ENCODE peak calls at places on chromosomes 12 and 14, in five cellular contexts. Z is GDM1, R is upper lobe of right lung, Q is amygdala, D is immature natural killer cell. N is an unnamed sample.

GRCh38 chr14:32043624-32044023 is 33.5 kb upstream of the ARHGAP5 start:
- DNase-seq in Z (no peak), D (no peak), Q (no peak), R (no peak), N (no peak)

GRCh38 chr12:121145221-121145620 is 12.5 kb downstream of the P2RX7 start:
- DNase-seq in Q (no peak), Z (no peak), R (no peak), D (no peak), N (peak)

GRCh38 chr14:91413547-91414474 is 3.8 kb downstream of the CCDC88C start:
- DNase-seq in R (peak), Z (no peak), D (no peak), Q (no peak), N (no peak)

GRCh38 chr14:64566651-64567122 is 16.9 kb downstream of the PPP1R36 start:
- DNase-seq in Q (no peak), Z (peak), R (no peak), D (no peak), N (no peak)

GRCh38 chr12:68374315-68374982 is 42.3 kb upstream of the MDM1 start:
- DNase-seq in D (no peak), Z (no peak), Q (no peak), R (no peak), N (no peak)

GRCh38 chr14:63650336-63650952 is 8.8 kb upstream of the WDR89 start:
- DNase-seq in Z (no peak), R (no peak), D (peak), Q (peak), N (no peak)

GRCh38 chr12:27013606-27014084 is 539 bp downstream of the TM7SF3 start:
- DNase-seq in D (no peak), Z (no peak), R (no peak), Q (no peak), N (peak)

GRCh38 chr14:56724013-56724412 is 86.3 kb downstream of the OTX2 start:
- DNase-seq in Z (no peak), Q (no peak), R (no peak), D (no peak), N (no peak)

GRCh38 chr12:110349096-110349495 is 54.4 kb downstream of the ANAPC7 start:
- DNase-seq in R (no peak), D (no peak), Z (no peak), Q (no peak), N (no peak)

GRCh38 chr12:5912011-5912410 is 33.0 kb downstream of the ANO2 start:
- DNase-seq in Z (no peak), R (no peak), D (no peak), Q (no peak), N (no peak)

GRCh38 chr12:52313461-52313860 is 7.7 kb downstream of the KRT83 start:
- DNase-seq in D (no peak), R (no peak), Z (no peak), Q (no peak), N (no peak)

GRCh38 chr14:22391908-22392307 is 197.1 kb downstream of the DAD1 start:
- DNase-seq in Z (peak), Q (peak), R (peak), D (peak), N (peak)

GRCh38 chr14:52844262-52845060 is 53.1 kb upstream of the GNPNAT1 start:
- DNase-seq in Q (no peak), Z (no peak), R (no peak), D (no peak), N (peak)

GRCh38 chr12:29320295-29321090 is 60.5 kb downstream of the ERGIC2 start:
- DNase-seq in Z (no peak), R (no peak), D (no peak), Q (no peak), N (peak)

GRCh38 chr14:91350813-91351507 is 66.7 kb downstream of the CCDC88C start:
- DNase-seq in D (peak), R (no peak), Q (no peak), Z (no peak), N (no peak)

GRCh38 chr14:66401447-66402095 is 84.6 kb upstream of the CCDC196 start:
- DNase-seq in Z (no peak), R (no peak), Q (no peak), D (no peak), N (peak)

GRCh38 chr12:115811066-115811465 is 466.4 kb downstream of the MED13L start:
- DNase-seq in D (no peak), Z (no peak), Q (no peak), R (no peak), N (no peak)

GRCh38 chr14:62847168-62847567 is 198.1 kb downstream of the KCNH5 start:
- DNase-seq in D (no peak), Z (no peak), Q (no peak), R (no peak), N (no peak)

GRCh38 chr12:49491823-49492222 is 47.0 kb upstream of the KCNH3 start:
- DNase-seq in R (no peak), Q (no peak), Z (no peak), D (no peak), N (peak)

N was measured in choroid plexus epithelial cell.